ENCODE peak calls at places on chromosome 14, in ten cellular contexts. W, K, F, L, O, P, Y, S, R and E are unnamed samples.

GRCh38 chr14:51070732-51071131 is 24.2 kb downstream of the TRIM9 start:
- DNase-seq in R (no peak), W (no peak), P (no peak), F (no peak), O (no peak), L (no peak), K (no peak), Y (no peak), S (no peak), E (no peak)

GRCh38 chr14:74841230-74842207 is 34.4 kb downstream of the PROX2 start:
- DNase-seq in P (no peak), W (no peak), R (no peak), F (no peak), O (no peak), Y (no peak), K (no peak), L (no peak), S (no peak), E (peak)

GRCh38 chr14:65495196-65495595 is 82.7 kb downstream of the FUT8 start:
- DNase-seq in Y (no peak), S (no peak), R (peak), O (no peak), F (peak), K (no peak), P (peak), L (no peak), W (no peak), E (no peak)

GRCh38 chr14:72644758-72645489 is 249.0 kb downstream of the DPF3 start:
- DNase-seq in K (no peak), R (no peak), P (no peak), Y (no peak), W (no peak), F (no peak), S (peak), L (no peak), O (no peak), E (no peak)

GRCh38 chr14:93655078-93655750 is 133.1 kb downstream of the PRIMA1 start:
- DNase-seq in K (no peak), P (peak), W (no peak), S (peak), Y (no peak), F (peak), L (no peak), O (no peak), R (peak), E (no peak)

GRCh38 chr14:65414961-65415589 is 2.5 kb downstream of the FUT8 start:
- DNase-seq in L (no peak), F (peak), O (no peak), Y (no peak), W (no peak), S (peak), R (peak), K (no peak), P (peak), E (no peak)

GRCh38 chr14:32698831-32699230 is 239.8 kb upstream of the NPAS3 start:
- DNase-seq in Y (no peak), O (no peak), F (no peak), W (no peak), K (no peak), S (no peak), P (no peak), R (peak), L (no peak), E (no peak)

GRCh38 chr14:32677381-32677780 is 261.3 kb upstream of the NPAS3 start:
- DNase-seq in S (no peak), L (no peak), R (no peak), P (no peak), O (no peak), K (no peak), W (no peak), F (no peak), Y (no peak), E (no peak)

GRCh38 chr14:65019944-65020566 is 33.4 kb downstream of the FNTB start:
- DNase-seq in Y (no peak), L (no peak), R (peak), W (no peak), O (no peak), K (no peak), P (peak), S (peak), F (peak), E (peak)

GRCh38 chr14:99677231-99677891 is 6.7 kb upstream of the CYP46A1 start:
- DNase-seq in Y (no peak), P (no peak), K (no peak), F (no peak), S (no peak), R (peak), L (no peak), O (no peak), W (peak), E (no peak)

GRCh38 chr14:103522649-103523582 is at the start of gene CKB:
- DNase-seq in F (peak), K (no peak), R (peak), L (no peak), O (peak), Y (peak), P (peak), W (peak), S (peak), E (no peak)

GRCh38 chr14:61403411-61403810 is 82.0 kb downstream of the PRKCH start:
- DNase-seq in P (no peak), S (no peak), F (no peak), R (no peak), Y (no peak), L (no peak), W (no peak), O (no peak), K (no peak), E (peak)

GRCh38 chr14:104252256-104253215 is 114.1 kb downstream of the KIF26A start:
- DNase-seq in L (no peak), O (peak), P (no peak), Y (no peak), R (no peak), K (no peak), S (no peak), F (no peak), W (no peak), E (no peak)

GRCh38 chr14:72518809-72519377 is 375.0 kb downstream of the DPF3 start:
- DNase-seq in P (no peak), K (no peak), Y (no peak), L (no peak), S (no peak), O (no peak), W (no peak), R (no peak), F (no peak), E (no peak)